ENCODE peak calls at places on chromosomes 7 and 10, in six cellular contexts. X is H1, G is K562, W is HCT116, P is SK-N-SH, U is HepG2. Q is an unnamed sample.

GRCh38 chr10:103333934-103334520 is 16.9 kb downstream of the PCGF6 start:
- DNase-seq in G (no peak), W (peak), U (peak), X (no peak), P (peak), Q (peak)

GRCh38 chr10:109454691-109455090 is 468.6 kb downstream of the XPNPEP1 start:
- DNase-seq in X (no peak), P (no peak), W (no peak), G (no peak), U (no peak), Q (no peak)

GRCh38 chr10:50614444-50615137 is 9.2 kb downstream of the SGMS1 start:
- DNase-seq in W (peak), P (no peak), U (peak), G (peak), X (peak), Q (peak)

GRCh38 chr7:148514236-148514635 is 76.3 kb upstream of the C7orf33 start:
- DNase-seq in G (no peak), X (no peak), P (no peak), W (no peak), U (no peak), Q (no peak)

GRCh38 chr10:52644678-52645434 is 127.7 kb downstream of the MBL2 start:
- DNase-seq in G (peak), P (peak), W (peak), X (peak), U (peak), Q (peak)

GRCh38 chr10:27944005-27944404 is 54.9 kb downstream of the ODAD2 start:
- DNase-seq in W (no peak), G (no peak), X (no peak), U (no peak), P (no peak), Q (no peak)

GRCh38 chr7:68217426-68217825 is 1220.8 kb downstream of the TYW1 start:
- DNase-seq in G (no peak), U (no peak), X (no peak), P (no peak), W (no peak), Q (no peak)

GRCh38 chr7:104982773-104983619 is 31.0 kb upstream of the KMT2E start:
- DNase-seq in P (no peak), W (no peak), U (no peak), X (no peak), G (no peak), Q (no peak)

GRCh38 chr10:5297996-5298395 is 66.8 kb upstream of the UCN3 start:
- DNase-seq in W (no peak), G (no peak), U (no peak), P (no peak), X (no peak), Q (no peak)

GRCh38 chr7:108072116-108072515 is 58.0 kb downstream of the LAMB4 start:
- DNase-seq in P (no peak), G (no peak), X (no peak), U (no peak), W (no peak), Q (no peak)

GRCh38 chr7:35993663-35994622 is 159.1 kb upstream of the EEPD1 start:
- DNase-seq in G (no peak), U (peak), X (no peak), P (no peak), W (no peak), Q (no peak)

GRCh38 chr7:22444181-22444966 is 55.6 kb downstream of the STEAP1B start:
- DNase-seq in P (no peak), X (no peak), G (no peak), U (peak), W (no peak), Q (peak)

GRCh38 chr10:97138174-97138573 is 47.6 kb downstream of the SLIT1 start:
- DNase-seq in U (peak), W (peak), P (no peak), G (peak), X (no peak), Q (no peak)

GRCh38 chr7:156158693-156159092 is 346.4 kb upstream of the SHH start:
- DNase-seq in G (no peak), W (no peak), P (no peak), U (no peak), X (no peak), Q (no peak)

GRCh38 chr7:43850348-43851116 is 18.8 kb downstream of the MRPS24 start:
- DNase-seq in P (no peak), U (no peak), W (no peak), X (no peak), G (no peak), Q (no peak)

GRCh38 chr10:48899781-48900180 is 39.9 kb downstream of the LRRC18 start:
- DNase-seq in U (no peak), G (no peak), X (peak), W (no peak), P (no peak), Q (no peak)

GRCh38 chr7:37097276-37097675 is 351.4 kb downstream of the ELMO1 start:
- DNase-seq in W (no peak), U (no peak), G (no peak), P (no peak), X (no peak), Q (no peak)

GRCh38 chr10:13239923-13240322 is 5.7 kb upstream of the UCMA start:
- DNase-seq in P (no peak), W (no peak), U (peak), G (no peak), X (no peak), Q (no peak)

GRCh38 chr10:72932259-72933015 is 22.2 kb downstream of the PLA2G12B start:
- DNase-seq in U (no peak), G (no peak), W (no peak), P (no peak), X (no peak), Q (no peak)

GRCh38 chr7:155767562-155768437 is 44.5 kb downstream of the SHH start:
- DNase-seq in X (no peak), W (no peak), G (no peak), P (no peak), U (no peak), Q (no peak)

GRCh38 chr10:76668013-76668370 is 969.6 kb downstream of the KCNMA1 start:
- DNase-seq in X (no peak), G (no peak), U (no peak), P (no peak), W (no peak), Q (no peak)

GRCh38 chr10:133104076-133104965 is 16.6 kb downstream of the ADGRA1 start:
- DNase-seq in U (no peak), G (no peak), P (no peak), W (no peak), X (no peak), Q (no peak)

GRCh38 chr7:98354511-98355249 is 46.2 kb downstream of the BAIAP2L1 start:
- DNase-seq in U (peak), G (no peak), P (no peak), X (no peak), W (peak), Q (peak)

GRCh38 chr7:74542558-74543117 is 88.9 kb downstream of the GTF2IRD1 start:
- DNase-seq in P (peak), U (no peak), G (no peak), X (no peak), W (no peak), Q (no peak)

GRCh38 chr10:87961314-87961713 is 97.9 kb downstream of the PTEN start:
- DNase-seq in G (no peak), U (no peak), X (no peak), P (no peak), W (no peak), Q (no peak)

GRCh38 chr10:1448252-1448901 is 288.9 kb downstream of the ADARB2 start:
- DNase-seq in X (no peak), P (no peak), W (no peak), U (no peak), G (no peak), Q (peak)

GRCh38 chr7:128398016-128398840 is 11.6 kb downstream of the IMPDH1 start:
- DNase-seq in X (peak), W (no peak), G (peak), U (no peak), P (peak), Q (peak)

GRCh38 chr7:73625276-73625675 is 954 bp upstream of the MLXIPL start:
- DNase-seq in G (no peak), W (no peak), P (no peak), U (no peak), X (no peak), Q (no peak)

GRCh38 chr10:130812381-130813148 is 499.0 kb downstream of the TCERG1L start:
- DNase-seq in W (no peak), G (no peak), U (no peak), X (peak), P (no peak), Q (no peak)

GRCh38 chr10:6033954-6034353 is 28.2 kb downstream of the IL2RA start:
- DNase-seq in G (no peak), P (no peak), W (no peak), U (no peak), X (no peak), Q (no peak)

GRCh38 chr10:69864321-69864720 is 62.6 kb downstream of the COL13A1 start:
- DNase-seq in P (no peak), U (no peak), X (no peak), W (peak), G (no peak), Q (no peak)

GRCh38 chr7:73799282-73800141 is 29.4 kb upstream of the CLDN3 start:
- DNase-seq in X (peak), U (peak), P (no peak), G (no peak), W (peak), Q (no peak)

GRCh38 chr10:3948843-3949242 is 163.8 kb upstream of the KLF6 start:
- DNase-seq in X (no peak), W (no peak), U (no peak), G (no peak), P (peak), Q (no peak)

GRCh38 chr7:105009667-105010537 is 4.1 kb upstream of the KMT2E start:
- DNase-seq in W (no peak), U (no peak), X (no peak), P (no peak), G (no peak), Q (no peak)

GRCh38 chr10:128796513-128796912 is 670.3 kb upstream of the MKI67 start:
- DNase-seq in P (no peak), G (no peak), U (no peak), W (no peak), X (no peak), Q (no peak)

GRCh38 chr7:27241189-27242045 is 1.2 kb upstream of the EVX1 start:
- DNase-seq in G (no peak), P (no peak), W (no peak), U (no peak), X (peak), Q (no peak)

GRCh38 chr10:132037676-132037975 is 28.1 kb upstream of the JAKMIP3 start:
- DNase-seq in U (no peak), X (no peak), W (no peak), G (no peak), P (no peak), Q (no peak)

GRCh38 chr10:100446130-100446761 is 16.6 kb upstream of the WNT8B start:
- DNase-seq in G (no peak), W (no peak), P (no peak), U (no peak), X (no peak), Q (no peak)

GRCh38 chr7:130865408-130866236 is 131.6 kb upstream of the KLF14 start:
- DNase-seq in G (no peak), P (no peak), W (no peak), U (no peak), X (no peak), Q (no peak)

DNA sequence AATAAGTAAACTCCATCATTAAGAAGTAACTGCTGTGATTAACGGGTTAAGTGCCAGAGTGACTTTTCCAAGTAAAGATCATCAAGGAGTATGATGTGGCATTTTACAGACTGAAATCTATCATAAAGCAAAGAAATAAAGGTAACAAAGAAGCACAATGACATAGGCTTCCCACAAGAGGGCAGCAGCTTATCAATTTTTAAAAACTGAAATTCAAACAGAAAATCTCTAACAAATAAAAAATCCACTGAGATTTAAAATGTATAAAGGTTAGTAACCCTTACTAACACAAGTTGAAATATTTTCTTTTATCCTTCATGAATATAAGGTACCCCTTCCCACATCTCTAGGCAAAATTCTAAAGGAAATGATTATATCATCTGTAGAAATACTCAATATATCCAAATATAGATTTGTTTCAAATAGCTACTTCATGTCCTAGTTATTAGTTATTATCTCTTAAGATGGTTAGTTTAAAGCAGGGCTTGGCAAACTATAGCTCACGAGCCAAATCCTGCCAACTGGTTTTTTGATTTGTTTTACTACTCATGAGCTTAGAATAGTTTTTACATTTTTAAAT is 29.2 kb downstream of the FAM3C start:
- DNase-seq in X (no peak), G (peak), P (peak), W (no peak), U (peak), Q (no peak)
- TF ChIP-seq JUND in X (no peak), G (no peak), P (no peak), W (no peak), U (no peak), Q (no peak)

GRCh38 chr7:54331311-54331710 is 210.9 kb upstream of the VSTM2A start:
- DNase-seq in G (no peak), P (no peak), X (no peak), W (no peak), U (no peak), Q (no peak)
- TF ChIP-seq JUND in G (no peak), P (no peak), X (no peak), W (no peak), U (no peak), Q (no peak)

GRCh38 chr10:29131952-29132820 is 156.7 kb upstream of the LYZL1 start:
- DNase-seq in X (no peak), P (no peak), U (peak), G (peak), W (no peak), Q (no peak)
- TF ChIP-seq JUND in X (no peak), P (no peak), U (no peak), G (peak), W (no peak), Q (no peak)

GRCh38 chr10:60739581-60739980 is 38.7 kb upstream of the CDK1 start:
- DNase-seq in W (no peak), P (no peak), X (no peak), U (no peak), G (no peak), Q (no peak)
- TF ChIP-seq JUND in W (no peak), P (no peak), X (no peak), U (no peak), G (no peak), Q (no peak)

DNA sequence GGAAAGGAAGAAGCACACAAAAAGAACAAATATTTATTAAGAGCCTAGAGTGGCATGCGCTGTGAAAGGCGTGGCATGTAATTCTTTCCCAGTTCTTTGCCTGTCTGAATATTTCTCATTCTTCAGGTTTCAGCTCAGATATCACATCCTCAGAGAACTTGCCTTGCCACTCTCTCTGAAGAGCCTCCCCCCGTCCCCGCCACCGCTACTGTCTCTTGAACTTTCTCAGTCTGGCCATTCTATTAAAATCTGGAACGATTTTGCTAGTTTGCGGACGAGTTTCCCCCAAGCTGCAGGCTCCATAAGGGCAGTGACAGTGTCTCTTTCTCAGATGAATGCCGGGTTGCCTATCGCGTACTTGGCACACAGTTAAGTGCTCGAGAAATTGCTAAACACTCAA is 795 bp upstream of the PLEKHA1 start:
- DNase-seq in U (peak), P (peak), G (no peak), W (no peak), X (no peak), Q (peak)
- TF ChIP-seq JUND in U (no peak), P (no peak), G (no peak), W (no peak), X (no peak), Q (no peak)

DNA sequence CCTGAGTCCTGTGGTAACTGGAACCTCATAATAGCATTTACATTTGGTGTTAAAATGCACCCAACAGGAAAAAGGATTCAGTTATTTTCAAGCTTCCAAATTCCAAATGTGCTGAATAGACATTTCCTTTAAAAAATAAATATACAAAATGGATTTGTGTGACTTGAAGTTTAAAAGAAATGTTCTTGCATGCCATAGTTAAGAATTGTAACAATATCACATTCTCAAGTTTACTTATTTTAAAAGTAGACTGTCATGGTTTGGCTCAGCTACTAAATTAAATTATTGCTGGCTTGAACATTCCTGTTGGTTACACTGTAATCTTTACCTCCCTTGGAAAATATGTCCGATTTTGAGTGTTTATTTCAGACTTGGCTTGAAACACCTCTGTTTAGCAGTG is 31.5 kb downstream of the BICC1 start:
- DNase-seq in U (no peak), W (no peak), X (no peak), P (no peak), G (no peak), Q (no peak)
- TF ChIP-seq JUND in U (no peak), W (no peak), X (no peak), P (no peak), G (no peak), Q (no peak)

GRCh38 chr7:33903770-33904679 is 1.3 kb upstream of the BMPER start:
- DNase-seq in P (peak), W (no peak), U (peak), G (no peak), X (peak), Q (no peak)
- TF ChIP-seq JUND in P (no peak), W (no peak), U (no peak), G (no peak), X (no peak), Q (no peak)

GRCh38 chr7:47941136-47941844 is 7.0 kb downstream of the PKD1L1 start:
- DNase-seq in P (no peak), G (no peak), U (no peak), X (no peak), W (no peak), Q (no peak)
- TF ChIP-seq JUND in P (peak), G (no peak), U (no peak), X (no peak), W (no peak), Q (no peak)

GRCh38 chr7:158432369-158433270 is 155.0 kb downstream of the PTPRN2 start:
- DNase-seq in G (no peak), X (no peak), W (no peak), P (peak), U (peak), Q (no peak)
- TF ChIP-seq JUND in G (no peak), X (no peak), W (no peak), P (no peak), U (peak), Q (no peak)

GRCh38 chr7:140641532-140642191 is 1.0 kb upstream of the DENND2A start:
- DNase-seq in U (no peak), P (no peak), G (no peak), X (no peak), W (no peak), Q (no peak)

GRCh38 chr7:140638311-140638791 is 2.3 kb downstream of the DENND2A start:
- DNase-seq in U (no peak), W (no peak), G (no peak), P (no peak), X (peak), Q (peak)

GRCh38 chr7:140640727-140641531 is at the start of gene DENND2A:
- DNase-seq in X (peak), W (no peak), U (no peak), P (peak), G (peak), Q (no peak)

GRCh38 chr7:140639366-140640053 is 1.1 kb downstream of the DENND2A start:
- DNase-seq in W (no peak), U (no peak), X (no peak), P (peak), G (no peak), Q (no peak)

DNA sequence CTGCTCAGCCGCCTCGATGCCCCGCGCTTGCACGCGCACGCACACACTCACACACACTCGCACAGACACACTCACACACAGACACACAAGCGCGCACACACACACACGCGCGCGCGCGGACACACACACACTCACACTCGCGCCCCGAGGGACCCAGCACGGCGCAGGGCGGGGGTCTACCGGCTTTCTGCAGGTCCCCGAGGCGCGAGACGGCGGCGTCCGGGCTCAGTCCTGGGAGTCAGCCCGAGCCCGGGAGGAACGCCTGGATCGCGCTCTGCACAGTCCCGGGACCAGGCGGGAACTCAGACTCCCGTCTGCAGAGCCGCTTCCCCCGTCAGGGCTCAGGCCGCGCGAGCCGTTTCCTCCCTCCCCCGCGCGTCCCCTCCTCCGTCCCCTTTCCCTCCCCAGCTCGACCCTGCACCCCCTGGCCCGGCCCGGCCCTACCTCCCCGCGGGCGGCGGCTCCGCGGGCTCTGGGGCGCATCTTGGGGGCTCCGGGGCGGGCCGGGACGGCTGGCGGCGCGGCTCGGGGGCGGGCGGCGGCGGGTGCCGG is 477 bp downstream of the DENND2A start:
- DNase-seq in P (peak), G (no peak), X (peak), W (no peak), U (no peak), Q (no peak)
- TF ChIP-seq JUND in P (no peak), G (no peak), X (no peak), W (no peak), U (no peak), Q (no peak)

Q was measured in T47D.